ENCODE peak calls at places on chromosomes 5 and 9, in four cellular contexts. One of them, this sample, is unnamed.

GRCh38 chr5:169095976-169096375 is 205.0 kb downstream of the SLIT3 start:
- DNase-seq in GM12878: no peak
- DNase-seq in K562: no peak
- DNase-seq in HepG2: no peak
- DNase-seq in this sample: no peak

GRCh38 chr9:69671291-69671903 is 774 bp downstream of the APBA1 start:
- DNase-seq in GM12878: no peak
- DNase-seq in HepG2: no peak
- DNase-seq in K562: no peak
- DNase-seq in this sample: no peak

GRCh38 chr9:13993482-13994267 is 320.3 kb downstream of the NFIB start:
- DNase-seq in K562: no peak
- DNase-seq in HepG2: no peak
- DNase-seq in GM12878: no peak
- DNase-seq in this sample: no peak

GRCh38 chr5:126031989-126032716 is 391.1 kb upstream of the GRAMD2B start:
- DNase-seq in K562: no peak
- DNase-seq in GM12878: no peak
- DNase-seq in HepG2: no peak
- DNase-seq in this sample: no peak

GRCh38 chr5:53733853-53734252 is 173.4 kb downstream of the NDUFS4 start:
- DNase-seq in HepG2: no peak
- DNase-seq in GM12878: no peak
- DNase-seq in K562: no peak
- DNase-seq in this sample: peak; percentile 0

GRCh38 chr5:6379246-6379645 is 899 bp upstream of the MED10 start:
- DNase-seq in K562: no peak
- DNase-seq in HepG2: no peak
- DNase-seq in GM12878: no peak
- DNase-seq in this sample: no peak

GRCh38 chr5:105218018-105218417 is 1655.4 kb upstream of the NUDT12 start:
- DNase-seq in HepG2: no peak
- DNase-seq in GM12878: no peak
- DNase-seq in K562: no peak
- DNase-seq in this sample: no peak

GRCh38 chr5:157164521-157164920 is 1.5 kb downstream of the GARIN3 start:
- DNase-seq in GM12878: no peak
- DNase-seq in K562: no peak
- DNase-seq in HepG2: no peak
- DNase-seq in this sample: no peak

GRCh38 chr9:15417626-15418025 is 5.0 kb upstream of the SNAPC3 start:
- DNase-seq in GM12878: no peak
- DNase-seq in HepG2: no peak
- DNase-seq in K562: no peak
- DNase-seq in this sample: no peak

GRCh38 chr5:58462623-58463230 is 2.8 kb upstream of the PLK2 start:
- DNase-seq in HepG2: peak; percentile 65
- DNase-seq in GM12878: no peak
- DNase-seq in K562: peak; percentile 9
- DNase-seq in this sample: peak; percentile 30

GRCh38 chr5:10140195-10140973 is 109.3 kb downstream of the ATPSCKMT start:
- DNase-seq in HepG2: peak; percentile 35
- DNase-seq in K562: peak; percentile 34
- DNase-seq in GM12878: no peak
- DNase-seq in this sample: peak; percentile 30

GRCh38 chr5:175560011-175560410 is 81.7 kb downstream of the SFXN1 start:
- DNase-seq in GM12878: no peak
- DNase-seq in HepG2: no peak
- DNase-seq in K562: no peak
- DNase-seq in this sample: no peak

GRCh38 chr9:28584542-28584941 is 1011.3 kb upstream of the C9orf72 start:
- DNase-seq in GM12878: no peak
- DNase-seq in HepG2: no peak
- DNase-seq in K562: no peak
- DNase-seq in this sample: no peak

GRCh38 chr9:110762783-110763182 is 94.2 kb downstream of the MUSK start:
- DNase-seq in K562: no peak
- DNase-seq in GM12878: no peak
- DNase-seq in HepG2: no peak
- DNase-seq in this sample: no peak

GRCh38 chr5:113546711-113547159 is 33.2 kb downstream of the YTHDC2 start:
- DNase-seq in GM12878: no peak
- DNase-seq in HepG2: no peak
- DNase-seq in K562: no peak
- DNase-seq in this sample: no peak

GRCh38 chr9:696332-697090 is 145.0 kb upstream of the DMRT1 start:
- DNase-seq in K562: no peak
- DNase-seq in GM12878: no peak
- DNase-seq in HepG2: peak; percentile 44
- DNase-seq in this sample: no peak

GRCh38 chr9:36985061-36985768 is 48.9 kb downstream of the PAX5 start:
- DNase-seq in GM12878: no peak
- DNase-seq in HepG2: no peak
- DNase-seq in K562: no peak
- DNase-seq in this sample: no peak

GRCh38 chr5:40834391-40834848 is 602 bp downstream of the RPL37 start:
- DNase-seq in HepG2: no peak
- DNase-seq in K562: no peak
- DNase-seq in GM12878: no peak
- DNase-seq in this sample: no peak

GRCh38 chr9:123597926-123598556 is 242.0 kb downstream of the CRB2 start:
- DNase-seq in GM12878: no peak
- DNase-seq in K562: no peak
- DNase-seq in HepG2: peak; percentile 23
- DNase-seq in this sample: no peak

GRCh38 chr5:51829691-51830090 is 446.4 kb downstream of the ISL1 start:
- DNase-seq in GM12878: no peak
- DNase-seq in HepG2: no peak
- DNase-seq in K562: no peak
- DNase-seq in this sample: no peak

GRCh38 chr5:140725799-140726471 is 25.7 kb downstream of the ZMAT2 start:
- DNase-seq in K562: peak; percentile 89
- DNase-seq in GM12878: peak; percentile 81
- DNase-seq in HepG2: peak; percentile 92
- DNase-seq in this sample: peak; percentile 62

GRCh38 chr5:150409638-150410523 is 2.8 kb downstream of the CD74 start:
- DNase-seq in HepG2: peak; percentile 77
- DNase-seq in GM12878: peak; percentile 84
- DNase-seq in K562: peak; percentile 74
- DNase-seq in this sample: peak; percentile 91

GRCh38 chr9:79213417-79214125 is 358.2 kb upstream of the TLE4 start:
- DNase-seq in HepG2: no peak
- DNase-seq in GM12878: no peak
- DNase-seq in K562: no peak
- DNase-seq in this sample: no peak

GRCh38 chr9:136045595-136046554 is 49.2 kb downstream of the NACC2 start:
- DNase-seq in HepG2: no peak
- DNase-seq in GM12878: no peak
- DNase-seq in K562: no peak
- DNase-seq in this sample: no peak

GRCh38 chr5:59587489-59588337 is 305.8 kb downstream of the PDE4D start:
- DNase-seq in GM12878: no peak
- DNase-seq in HepG2: no peak
- DNase-seq in K562: no peak
- DNase-seq in this sample: peak; percentile 77

GRCh38 chr9:130977811-130978221 is 31.2 kb upstream of the LAMC3 start:
- DNase-seq in GM12878: no peak
- DNase-seq in K562: peak; percentile 64
- DNase-seq in HepG2: no peak
- DNase-seq in this sample: no peak

GRCh38 chr5:60685700-60686099 is 14.3 kb downstream of the DEPDC1B start:
- DNase-seq in K562: no peak
- DNase-seq in GM12878: no peak
- DNase-seq in HepG2: no peak
- DNase-seq in this sample: no peak

GRCh38 chr5:23007762-23008161 is 154.6 kb upstream of the CDH12 start:
- DNase-seq in GM12878: no peak
- DNase-seq in HepG2: no peak
- DNase-seq in K562: no peak
- DNase-seq in this sample: no peak

GRCh38 chr9:136985027-136985602 is 2.3 kb downstream of the LCNL1 start:
- DNase-seq in K562: no peak
- DNase-seq in GM12878: no peak
- DNase-seq in HepG2: no peak
- DNase-seq in this sample: no peak

GRCh38 chr5:133734916-133735315 is 122.6 kb upstream of the FSTL4 start:
- DNase-seq in K562: no peak
- DNase-seq in HepG2: no peak
- DNase-seq in GM12878: no peak
- DNase-seq in this sample: no peak

DNA sequence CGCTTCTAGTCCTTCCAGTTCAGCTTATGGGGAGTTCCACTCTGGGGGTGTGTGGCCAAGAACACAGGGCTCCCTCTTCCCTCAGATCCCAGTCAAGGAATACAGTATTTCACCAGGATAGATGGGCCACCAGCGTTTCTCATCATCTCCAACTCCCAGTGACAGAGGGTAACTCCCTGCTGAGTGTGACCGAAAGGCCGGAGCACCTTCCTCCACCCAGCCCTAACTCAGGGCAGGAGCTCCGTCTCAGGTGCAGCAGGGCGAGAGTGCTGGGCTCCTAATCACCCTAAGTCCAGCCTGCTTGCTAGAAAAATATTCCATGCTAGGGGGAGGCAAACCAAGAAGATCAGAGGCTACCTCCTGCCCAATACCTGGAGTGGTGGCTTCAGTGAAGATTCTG is 102.6 kb downstream of the ADAMTS2 start:
- DNase-seq in HepG2: no peak
- DNase-seq in GM12878: no peak
- DNase-seq in K562: no peak
- DNase-seq in this sample: no peak
- TF ChIP-seq RAD21 in HepG2: no peak
- TF ChIP-seq RAD21 in GM12878: no peak
- TF ChIP-seq RAD21 in K562: no peak
- TF ChIP-seq RAD21 in this sample: no peak

DNA sequence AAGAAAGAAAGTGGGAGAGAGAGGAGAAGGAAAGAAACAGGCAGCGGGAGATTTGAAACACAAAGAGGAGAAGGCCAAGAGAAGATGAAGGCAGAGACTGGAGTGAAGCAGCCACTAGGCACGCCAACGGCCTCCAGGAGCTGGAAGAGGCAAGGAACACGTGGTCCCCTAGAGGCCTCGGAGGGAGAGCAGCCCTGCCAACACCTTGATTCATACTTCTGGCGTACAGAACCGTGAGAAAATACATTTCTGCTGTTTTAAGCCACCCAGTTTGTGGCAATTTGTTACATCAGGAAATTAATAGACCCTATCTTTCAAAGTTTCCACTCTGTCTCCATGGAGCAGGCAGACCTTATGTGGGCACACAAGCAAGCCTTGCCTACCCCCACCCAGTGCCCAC is 133.4 kb downstream of the ACTL7B start:
- DNase-seq in GM12878: no peak
- DNase-seq in HepG2: no peak
- DNase-seq in K562: no peak
- DNase-seq in this sample: no peak
- TF ChIP-seq ZBTB33 in GM12878: no peak
- TF ChIP-seq ZBTB33 in HepG2: no peak
- TF ChIP-seq ZBTB33 in K562: no peak
- TF ChIP-seq ZBTB33 in this sample: no peak

GRCh38 chr5:122385286-122385685 is 73.2 kb downstream of the SNCAIP start:
- DNase-seq in HepG2: no peak
- DNase-seq in K562: no peak
- DNase-seq in GM12878: no peak
- DNase-seq in this sample: no peak

GRCh38 chr5:122384612-122385180 is 72.7 kb downstream of the SNCAIP start:
- DNase-seq in HepG2: no peak
- DNase-seq in GM12878: no peak
- DNase-seq in K562: no peak
- DNase-seq in this sample: no peak

GRCh38 chr5:122390107-122390506 is 78.1 kb downstream of the SNCAIP start:
- DNase-seq in GM12878: no peak
- DNase-seq in K562: no peak
- DNase-seq in HepG2: no peak
- DNase-seq in this sample: peak; percentile 11

GRCh38 chr5:122385786-122386185 is 73.7 kb downstream of the SNCAIP start:
- DNase-seq in GM12878: no peak
- DNase-seq in K562: no peak
- DNase-seq in HepG2: no peak
- DNase-seq in this sample: no peak
- TF ChIP-seq EP300 in GM12878: no peak
- TF ChIP-seq EP300 in K562: no peak
- TF ChIP-seq EP300 in HepG2: no peak
- TF ChIP-seq EP300 in this sample: no peak

GRCh38 chr5:44389410-44389879 is at the start of gene FGF10:
- DNase-seq in K562: no peak
- DNase-seq in HepG2: no peak
- DNase-seq in GM12878: no peak
- DNase-seq in this sample: peak; percentile 19
- TF ChIP-seq RAD21 in K562: no peak
- TF ChIP-seq RAD21 in HepG2: no peak
- TF ChIP-seq RAD21 in GM12878: no peak
- TF ChIP-seq RAD21 in this sample: no peak